ENCODE peak calls at places on chromosomes 3 and 15, in four cellular contexts. O is HCT116, A is K562, T is HepG2. Q is an unnamed sample.

GRCh38 chr15:32979710-32980109 is 214.8 kb downstream of the FMN1 start:
- DNase-seq in O (no peak), T (no peak), A (no peak), Q (no peak)

GRCh38 chr3:58323795-58324674 is 8.7 kb upstream of the PXK start:
- DNase-seq in T (no peak), O (no peak), A (peak), Q (no peak)

GRCh38 chr15:72919936-72920455 is 132.3 kb upstream of the NEO1 start:
- DNase-seq in A (no peak), O (no peak), T (no peak), Q (no peak)

GRCh38 chr15:90340345-90340744 is 11.7 kb upstream of the ZNF774 start:
- DNase-seq in T (peak), A (peak), O (peak), Q (no peak)

GRCh38 chr15:70752142-70752754 is 11.1 kb downstream of the UACA start:
- DNase-seq in A (no peak), T (no peak), O (no peak), Q (no peak)

GRCh38 chr15:72604794-72605193 is 49.7 kb upstream of the GOLGA6B start:
- DNase-seq in O (peak), A (peak), T (no peak), Q (no peak)

GRCh38 chr15:39919740-39920509 is at the start of gene GPR176:
- DNase-seq in O (no peak), A (no peak), T (no peak), Q (no peak)

GRCh38 chr15:33104276-33104675 is 90.2 kb downstream of the FMN1 start:
- DNase-seq in T (no peak), O (peak), A (no peak), Q (no peak)

GRCh38 chr3:143608966-143609365 is 239.3 kb downstream of the SLC9A9 start:
- DNase-seq in T (no peak), A (no peak), O (no peak), Q (no peak)

GRCh38 chr3:17645074-17645698 is 97.2 kb downstream of the TBC1D5 start:
- DNase-seq in A (peak), T (peak), O (peak), Q (peak)

GRCh38 chr3:87206070-87206469 is 21.0 kb upstream of the CHMP2B start:
- DNase-seq in A (no peak), O (no peak), T (peak), Q (no peak)

GRCh38 chr15:98547741-98548166 is 100.6 kb upstream of the IGF1R start:
- DNase-seq in T (no peak), O (no peak), A (no peak), Q (no peak)

GRCh38 chr3:136984837-136985236 is 27.1 kb downstream of the IL20RB start:
- DNase-seq in O (no peak), A (no peak), T (no peak), Q (no peak)

GRCh38 chr15:72722071-72722696 is 36.2 kb downstream of the BBS4 start:
- DNase-seq in T (peak), A (peak), O (peak), Q (peak)

GRCh38 chr3:132164469-132165092 is 129.8 kb upstream of the CPNE4 start:
- DNase-seq in O (no peak), T (peak), A (no peak), Q (no peak)

GRCh38 chr3:69116162-69116561 is 6.2 kb downstream of the LMOD3 start:
- DNase-seq in A (no peak), O (no peak), T (no peak), Q (no peak)

GRCh38 chr15:32774022-32774421 is 56.2 kb downstream of the GREM1 start:
- DNase-seq in A (no peak), T (peak), O (no peak), Q (peak)

GRCh38 chr15:56537881-56538280 is 72.9 kb upstream of the MNS1 start:
- DNase-seq in O (no peak), A (no peak), T (no peak), Q (no peak)

GRCh38 chr3:195407511-195408409 is 35.1 kb downstream of the ACAP2 start:
- DNase-seq in T (no peak), A (no peak), O (no peak), Q (no peak)

GRCh38 chr3:64559658-64560057 is 128.1 kb downstream of the ADAMTS9 start:
- DNase-seq in A (no peak), T (no peak), O (no peak), Q (no peak)

GRCh38 chr3:76438971-76439370 is 600.9 kb upstream of the ROBO2 start:
- DNase-seq in O (no peak), A (no peak), T (no peak), Q (no peak)

GRCh38 chr3:161560006-161560637 is 63.5 kb downstream of the OTOL1 start:
- DNase-seq in T (peak), O (peak), A (peak), Q (peak)

GRCh38 chr3:150736903-150737832 is 25.8 kb downstream of the SIAH2 start:
- DNase-seq in O (no peak), A (no peak), T (peak), Q (no peak)

GRCh38 chr3:24578324-24578723 is 83.7 kb upstream of the THRB start:
- DNase-seq in T (no peak), A (no peak), O (no peak), Q (no peak)

GRCh38 chr3:186915808-186916796 is 14.2 kb upstream of the ST6GAL1 start:
- DNase-seq in A (no peak), O (no peak), T (no peak), Q (no peak)

GRCh38 chr15:83064859-83065258 is 2.2 kb downstream of the BTBD1 start:
- DNase-seq in O (no peak), T (no peak), A (no peak), Q (no peak)

GRCh38 chr15:83061680-83062079 is 5.4 kb downstream of the BTBD1 start:
- DNase-seq in A (no peak), T (no peak), O (no peak), Q (no peak)

GRCh38 chr15:83062768-83063180 is 4.3 kb downstream of the BTBD1 start:
- DNase-seq in O (no peak), T (no peak), A (peak), Q (no peak)

GRCh38 chr15:83065431-83065830 is 1.6 kb downstream of the BTBD1 start:
- DNase-seq in A (no peak), T (no peak), O (no peak), Q (no peak)

DNA sequence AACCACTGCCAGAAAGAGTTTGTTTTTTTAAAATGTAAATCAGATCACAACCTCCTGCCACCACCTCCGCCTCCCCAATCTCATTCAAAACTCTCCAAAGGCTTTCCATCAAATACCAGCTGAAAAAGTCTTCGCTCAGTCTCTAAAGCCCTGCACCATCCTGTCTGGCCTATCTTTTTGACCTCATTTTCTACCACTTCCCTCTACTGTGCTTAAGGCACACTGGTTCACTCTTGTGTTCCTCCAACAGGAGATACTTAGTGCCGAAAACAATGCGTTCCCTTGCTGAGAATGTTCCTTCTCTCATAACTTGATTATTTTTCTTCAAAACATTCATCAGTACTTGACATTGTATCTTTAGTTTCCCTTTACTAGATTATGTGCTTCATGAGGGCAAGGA is 3.5 kb downstream of the BTBD1 start:
- DNase-seq in T (no peak), A (no peak), O (no peak), Q (no peak)
- H3K27ac ChIP-seq in T (no peak), A (peak), O (no peak), Q (no peak)

DNA sequence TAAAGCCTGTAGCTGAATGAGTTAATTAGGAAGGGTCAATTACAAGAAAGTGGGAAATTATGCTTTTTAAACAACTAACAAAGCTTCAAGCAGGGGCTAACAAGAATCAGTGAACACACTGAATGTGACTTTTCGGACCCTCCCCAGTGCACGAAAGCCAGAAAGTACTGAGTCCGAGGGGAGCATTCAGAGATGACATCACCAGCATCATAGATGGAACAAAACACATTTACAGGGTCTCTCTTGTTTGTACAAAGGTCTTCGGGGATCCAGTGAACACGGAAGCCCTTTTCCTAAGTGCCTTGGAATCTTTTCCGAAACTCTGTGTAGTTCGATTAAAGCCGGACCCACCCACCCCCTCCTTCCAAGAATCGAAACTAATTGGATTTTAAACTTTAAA is 829 bp downstream of the DCP1A start:
- DNase-seq in A (peak), T (peak), O (no peak), Q (no peak)
- TF ChIP-seq SIN3A in A (no peak), T (no peak), O (no peak), Q (no peak)

DNA sequence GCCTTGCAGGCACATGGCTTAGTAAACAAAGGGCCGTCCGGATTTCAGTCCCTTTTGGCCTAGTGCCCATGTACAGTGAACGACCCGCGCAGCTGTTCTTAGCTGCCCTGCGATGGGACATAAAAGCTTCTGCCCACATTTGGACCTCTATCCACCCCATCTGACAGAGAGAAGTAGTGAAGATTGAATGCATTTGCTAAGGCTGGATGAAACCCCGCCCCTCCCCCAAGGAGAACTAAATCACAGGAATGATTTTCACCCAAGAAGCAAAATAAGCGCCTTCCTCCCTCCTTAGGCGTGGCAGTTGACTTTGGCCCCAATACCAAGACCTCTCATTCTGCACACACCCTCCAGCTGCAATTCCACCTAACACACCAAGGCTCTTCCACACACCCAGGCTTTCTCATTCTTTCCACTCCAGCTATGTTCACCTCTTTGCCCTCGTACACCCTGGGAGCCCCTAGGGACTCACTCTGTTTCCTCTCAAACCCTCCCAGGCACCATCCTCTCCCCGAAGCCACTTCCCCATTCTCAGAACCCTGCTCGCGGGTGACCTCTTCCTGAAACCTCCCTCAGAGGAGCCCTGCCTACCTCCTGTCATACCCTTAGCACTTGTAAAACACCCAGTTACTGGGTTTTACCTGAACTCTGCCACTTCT is 14.1 kb upstream of the HRH1 start:
- DNase-seq in O (no peak), A (no peak), T (no peak), Q (no peak)
- TF ChIP-seq TCF7L2 in O (no peak), A (no peak), T (no peak), Q (no peak)

DNA sequence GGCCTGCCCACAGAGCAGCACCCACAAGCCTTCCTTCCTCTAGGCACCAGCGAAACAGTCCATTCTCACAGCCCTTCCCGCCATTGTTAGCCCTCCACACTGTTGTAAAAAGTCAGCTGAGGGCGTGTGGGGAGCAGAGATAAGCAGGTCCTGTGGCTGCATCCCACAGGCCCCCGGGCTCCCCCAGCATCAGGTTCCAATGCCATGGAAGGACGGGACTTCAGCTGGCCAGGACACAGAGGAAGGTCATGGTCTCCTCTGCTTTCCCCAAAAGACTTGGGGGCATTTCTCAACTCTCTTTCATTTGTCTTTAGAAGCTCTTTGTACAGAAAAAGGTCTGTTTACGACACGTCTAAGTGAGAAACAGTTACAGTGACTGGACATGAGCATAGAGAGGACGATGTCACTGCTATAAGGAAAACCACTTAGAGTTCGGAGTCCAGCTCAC is 85.2 kb upstream of the HERC1 start:
- DNase-seq in T (no peak), A (peak), O (no peak), Q (no peak)
- H3K27ac ChIP-seq in T (no peak), A (peak), O (no peak), Q (no peak)

DNA sequence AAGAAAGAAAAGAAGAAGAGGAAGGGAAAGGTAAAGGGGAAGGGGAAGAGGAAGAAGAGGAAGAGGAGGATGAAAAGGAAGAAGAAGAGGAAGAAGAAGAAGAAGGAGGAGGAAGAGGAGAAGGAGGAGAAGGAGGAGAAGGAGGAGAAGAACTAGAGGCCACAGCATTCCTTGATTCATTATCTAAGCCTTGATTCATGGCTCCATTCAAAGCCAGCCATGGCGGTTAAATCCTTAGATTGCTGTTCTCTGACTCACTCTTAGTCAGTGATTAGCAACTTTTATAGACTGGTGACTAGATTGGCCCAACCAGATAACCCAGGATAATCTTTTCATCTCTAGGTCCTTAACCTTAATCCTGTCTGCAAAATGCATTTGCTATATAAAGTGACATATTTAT is 47.6 kb downstream of the OSTN start:
- DNase-seq in A (no peak), T (no peak), O (peak), Q (no peak)
- TF ChIP-seq SIN3A in A (no peak), T (no peak), O (peak), Q (no peak)

GRCh38 chr15:93250212-93250611 is 161.2 kb upstream of the RGMA start:
- DNase-seq in T (no peak), A (no peak), O (no peak), Q (no peak)
- TF ChIP-seq TCF7L2 in T (no peak), A (no peak), O (no peak), Q (no peak)

GRCh38 chr15:95162521-95162920 is 931.2 kb downstream of the MCTP2 start:
- DNase-seq in T (no peak), O (no peak), A (no peak), Q (no peak)
- H3K27ac ChIP-seq in T (no peak), O (no peak), A (no peak), Q (no peak)

GRCh38 chr3:170562080-170562479 is 23.8 kb downstream of the SLC7A14 start:
- DNase-seq in T (no peak), O (no peak), A (no peak), Q (no peak)
- TF ChIP-seq SIN3A in T (no peak), O (no peak), A (no peak), Q (no peak)

GRCh38 chr3:39327053-39327745 is 2.3 kb upstream of the CCR8 start:
- DNase-seq in A (no peak), O (no peak), T (no peak), Q (no peak)
- TF ChIP-seq TCF7L2 in A (no peak), O (no peak), T (no peak), Q (no peak)

DNA sequence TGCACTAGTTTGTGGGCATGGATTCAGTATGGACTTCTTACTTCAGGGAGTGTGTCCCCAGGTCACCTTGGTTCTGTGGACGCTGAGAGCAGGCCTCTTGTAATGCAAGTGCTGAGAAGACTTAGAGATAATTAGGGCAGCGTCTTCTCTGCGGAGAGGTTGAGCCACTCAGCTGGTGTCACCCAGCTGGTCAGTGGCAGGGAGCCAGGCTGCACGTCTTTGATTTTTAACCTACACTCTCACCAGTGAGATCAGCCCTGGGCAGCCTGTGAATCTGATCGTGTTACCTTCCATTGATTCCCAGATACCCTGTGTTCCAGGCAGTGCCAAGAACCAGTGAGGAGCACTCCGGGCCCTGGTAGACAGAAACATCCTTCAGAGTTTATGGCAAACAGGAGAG is 92.6 kb downstream of the SLCO3A1 start:
- DNase-seq in O (no peak), A (no peak), T (no peak), Q (no peak)
- H3K27ac ChIP-seq in O (no peak), A (no peak), T (no peak), Q (no peak)